ENCODE peak calls at places on chromosomes 11 and 22, in ten cellular contexts. One of them, this sample, is unnamed.

GRCh38 chr22:23233746-23234408 is 53.6 kb downstream of the BCR start:
- DNase-seq in AG10803: peak
- DNase-seq in posterior cingulate gyrus: peak
- DNase-seq in D341Med: no peak
- DNase-seq in Jurkat, Clone E6-1: no peak
- DNase-seq in fibroblast of the aortic adventitia: peak
- DNase-seq in transverse colon: no peak
- DNase-seq in activated CD4-positive, alpha-beta T cell treated with anti-CD3 and anti-CD28 coated beads for 48 hours: peak
- DNase-seq in stimulated activated naive B cell treated with anti-CD40 and anti-IgM and Interleukin-4, amounts not matched to agents 10 μg/mL and 1 μg/mL and 100 μg/mL, for 72 hours: peak
- DNase-seq in neural crest cell: no peak
- DNase-seq in this sample: no peak

GRCh38 chr11:99555506-99555905 is 534.8 kb downstream of the CNTN5 start:
- DNase-seq in Jurkat, Clone E6-1: no peak
- DNase-seq in AG10803: no peak
- DNase-seq in fibroblast of the aortic adventitia: no peak
- DNase-seq in transverse colon: no peak
- DNase-seq in neural crest cell: no peak
- DNase-seq in posterior cingulate gyrus: no peak
- DNase-seq in D341Med: no peak
- DNase-seq in stimulated activated naive B cell treated with anti-CD40 and anti-IgM and Interleukin-4, amounts not matched to agents 10 μg/mL and 1 μg/mL and 100 μg/mL, for 72 hours: no peak
- DNase-seq in activated CD4-positive, alpha-beta T cell treated with anti-CD3 and anti-CD28 coated beads for 48 hours: no peak
- DNase-seq in this sample: no peak

GRCh38 chr11:33977676-33978075 is 73.9 kb upstream of the CAPRIN1 start:
- DNase-seq in AG10803: no peak
- DNase-seq in posterior cingulate gyrus: peak
- DNase-seq in activated CD4-positive, alpha-beta T cell treated with anti-CD3 and anti-CD28 coated beads for 48 hours: no peak
- DNase-seq in stimulated activated naive B cell treated with anti-CD40 and anti-IgM and Interleukin-4, amounts not matched to agents 10 μg/mL and 1 μg/mL and 100 μg/mL, for 72 hours: no peak
- DNase-seq in transverse colon: no peak
- DNase-seq in neural crest cell: no peak
- DNase-seq in D341Med: no peak
- DNase-seq in Jurkat, Clone E6-1: no peak
- DNase-seq in fibroblast of the aortic adventitia: no peak
- DNase-seq in this sample: no peak

GRCh38 chr22:48301908-48302307 is 1525.8 kb downstream of the BRD1 start:
- DNase-seq in AG10803: no peak
- DNase-seq in transverse colon: no peak
- DNase-seq in fibroblast of the aortic adventitia: no peak
- DNase-seq in D341Med: no peak
- DNase-seq in posterior cingulate gyrus: no peak
- DNase-seq in neural crest cell: no peak
- DNase-seq in Jurkat, Clone E6-1: no peak
- DNase-seq in activated CD4-positive, alpha-beta T cell treated with anti-CD3 and anti-CD28 coated beads for 48 hours: no peak
- DNase-seq in stimulated activated naive B cell treated with anti-CD40 and anti-IgM and Interleukin-4, amounts not matched to agents 10 μg/mL and 1 μg/mL and 100 μg/mL, for 72 hours: no peak
- DNase-seq in this sample: no peak

GRCh38 chr11:95068549-95068948 is 1.8 kb downstream of the SRSF8 start:
- DNase-seq in Jurkat, Clone E6-1: peak
- DNase-seq in D341Med: peak
- DNase-seq in stimulated activated naive B cell treated with anti-CD40 and anti-IgM and Interleukin-4, amounts not matched to agents 10 μg/mL and 1 μg/mL and 100 μg/mL, for 72 hours: peak
- DNase-seq in fibroblast of the aortic adventitia: peak
- DNase-seq in AG10803: peak
- DNase-seq in neural crest cell: peak
- DNase-seq in transverse colon: peak
- DNase-seq in activated CD4-positive, alpha-beta T cell treated with anti-CD3 and anti-CD28 coated beads for 48 hours: peak
- DNase-seq in posterior cingulate gyrus: peak
- DNase-seq in this sample: peak

GRCh38 chr11:32602657-32603410 is 19.2 kb downstream of the EIF3M start:
- DNase-seq in posterior cingulate gyrus: no peak
- DNase-seq in D341Med: no peak
- DNase-seq in AG10803: peak
- DNase-seq in transverse colon: no peak
- DNase-seq in Jurkat, Clone E6-1: no peak
- DNase-seq in activated CD4-positive, alpha-beta T cell treated with anti-CD3 and anti-CD28 coated beads for 48 hours: no peak
- DNase-seq in neural crest cell: no peak
- DNase-seq in fibroblast of the aortic adventitia: peak
- DNase-seq in stimulated activated naive B cell treated with anti-CD40 and anti-IgM and Interleukin-4, amounts not matched to agents 10 μg/mL and 1 μg/mL and 100 μg/mL, for 72 hours: no peak
- DNase-seq in this sample: no peak

GRCh38 chr11:71181566-71181965 is 70.8 kb downstream of the SHANK2 start:
- DNase-seq in transverse colon: no peak
- DNase-seq in Jurkat, Clone E6-1: no peak
- DNase-seq in posterior cingulate gyrus: no peak
- DNase-seq in activated CD4-positive, alpha-beta T cell treated with anti-CD3 and anti-CD28 coated beads for 48 hours: no peak
- DNase-seq in D341Med: no peak
- DNase-seq in stimulated activated naive B cell treated with anti-CD40 and anti-IgM and Interleukin-4, amounts not matched to agents 10 μg/mL and 1 μg/mL and 100 μg/mL, for 72 hours: no peak
- DNase-seq in AG10803: no peak
- DNase-seq in fibroblast of the aortic adventitia: no peak
- DNase-seq in neural crest cell: no peak
- DNase-seq in this sample: no peak

GRCh38 chr11:69542314-69543168 is 61.1 kb downstream of the LINC01488 start:
- DNase-seq in AG10803: no peak
- DNase-seq in stimulated activated naive B cell treated with anti-CD40 and anti-IgM and Interleukin-4, amounts not matched to agents 10 μg/mL and 1 μg/mL and 100 μg/mL, for 72 hours: no peak
- DNase-seq in Jurkat, Clone E6-1: no peak
- DNase-seq in fibroblast of the aortic adventitia: no peak
- DNase-seq in activated CD4-positive, alpha-beta T cell treated with anti-CD3 and anti-CD28 coated beads for 48 hours: no peak
- DNase-seq in neural crest cell: no peak
- DNase-seq in posterior cingulate gyrus: peak
- DNase-seq in transverse colon: no peak
- DNase-seq in D341Med: peak
- DNase-seq in this sample: no peak

GRCh38 chr11:133955945-133956421 is 785 bp downstream of the IGSF9B start:
- DNase-seq in AG10803: no peak
- DNase-seq in fibroblast of the aortic adventitia: no peak
- DNase-seq in stimulated activated naive B cell treated with anti-CD40 and anti-IgM and Interleukin-4, amounts not matched to agents 10 μg/mL and 1 μg/mL and 100 μg/mL, for 72 hours: no peak
- DNase-seq in neural crest cell: no peak
- DNase-seq in transverse colon: no peak
- DNase-seq in Jurkat, Clone E6-1: no peak
- DNase-seq in activated CD4-positive, alpha-beta T cell treated with anti-CD3 and anti-CD28 coated beads for 48 hours: no peak
- DNase-seq in D341Med: peak
- DNase-seq in posterior cingulate gyrus: no peak
- DNase-seq in this sample: no peak

GRCh38 chr11:128039140-128040021 is 548.0 kb downstream of the ETS1 start:
- DNase-seq in posterior cingulate gyrus: peak
- DNase-seq in Jurkat, Clone E6-1: peak
- DNase-seq in D341Med: no peak
- DNase-seq in neural crest cell: no peak
- DNase-seq in AG10803: peak
- DNase-seq in transverse colon: peak
- DNase-seq in activated CD4-positive, alpha-beta T cell treated with anti-CD3 and anti-CD28 coated beads for 48 hours: peak
- DNase-seq in fibroblast of the aortic adventitia: peak
- DNase-seq in stimulated activated naive B cell treated with anti-CD40 and anti-IgM and Interleukin-4, amounts not matched to agents 10 μg/mL and 1 μg/mL and 100 μg/mL, for 72 hours: peak
- DNase-seq in this sample: no peak